ENCODE peak calls at places on chromosomes 12 and 14, in eight cellular contexts. D is MM.1S, B is fibroblast of lung, M is hepatocyte, C is keratinocyte, Q is mammary epithelial cell, N is HCT116, F is K562. K is an unnamed sample. For H3K9me3, the result is how much of the 10 kb centered on the place peaks cover.

GRCh38 chr14:97280526-97280925 is 483.3 kb downstream of the VRK1 start:
- DNase-seq in N (no peak), F (no peak), C (no peak), B (peak), Q (no peak), M (no peak), D (no peak), K (no peak)

GRCh38 chr14:97539884-97540283 is 742.7 kb downstream of the VRK1 start:
- DNase-seq in C (no peak), F (no peak), N (no peak), D (no peak), Q (no peak), B (no peak), M (no peak), K (no peak)

GRCh38 chr12:6532051-6532926 is 2.0 kb upstream of the GAPDH start:
- DNase-seq in M (peak), B (peak), C (peak), Q (peak), F (peak), N (peak), D (peak), K (peak)

GRCh38 chr12:49260165-49260564 is 4.7 kb upstream of the TUBA1C start:
- DNase-seq in F (no peak), N (no peak), M (no peak), Q (peak), B (peak), C (no peak), D (no peak), K (no peak)

GRCh38 chr14:57495409-57495808 is 1.8 kb upstream of the CCDC198 start:
- DNase-seq in D (no peak), M (no peak), Q (no peak), C (no peak), N (no peak), F (no peak), B (no peak), K (no peak)

GRCh38 chr14:83478741-83479140 is 1945.1 kb upstream of the SEL1L start:
- DNase-seq in N (no peak), C (no peak), B (peak), M (no peak), D (no peak), Q (no peak), F (no peak), K (no peak)

GRCh38 chr14:61099221-61099835 is 118.3 kb downstream of the SLC38A6 start:
- DNase-seq in F (no peak), N (no peak), D (no peak), M (no peak), Q (no peak), B (no peak), C (no peak), K (no peak)

GRCh38 chr12:18837025-18837424 is 99.1 kb downstream of the CAPZA3 start:
- DNase-seq in D (no peak), Q (no peak), F (no peak), B (peak), C (no peak), N (no peak), M (no peak), K (no peak)

GRCh38 chr12:80681-81190 is 14.2 kb downstream of the IQSEC3 start:
- DNase-seq in M (no peak), C (no peak), B (no peak), Q (no peak), F (no peak), D (no peak), N (no peak), K (no peak)

GRCh38 chr14:75267141-75267601 is 11.5 kb upstream of the FOS start:
- DNase-seq in M (peak), N (no peak), B (peak), Q (no peak), D (no peak), C (no peak), F (no peak), K (no peak)

GRCh38 chr12:114918535-114919233 is 234.7 kb upstream of the TBX3 start:
- DNase-seq in N (no peak), C (no peak), B (peak), M (peak), F (no peak), Q (peak), D (no peak), K (no peak)

GRCh38 chr12:49897276-49897675 is 6.4 kb downstream of the FAIM2 start:
- DNase-seq in M (no peak), F (no peak), B (peak), Q (no peak), N (no peak), D (no peak), C (no peak), K (no peak)

GRCh38 chr12:115771601-115772000 is 505.9 kb downstream of the MED13L start:
- DNase-seq in B (no peak), N (no peak), C (no peak), D (no peak), Q (no peak), F (no peak), M (no peak), K (no peak)

GRCh38 chr14:24938593-24938992 is 111.4 kb downstream of the STXBP6 start:
- DNase-seq in M (no peak), N (no peak), F (no peak), B (peak), C (no peak), D (no peak), Q (no peak), K (peak)

GRCh38 chr12:120971299-120972180 is 6.8 kb upstream of the HNF1A start:
- DNase-seq in F (peak), Q (peak), B (peak), M (peak), D (peak), C (peak), N (peak), K (peak)

GRCh38 chr12:124093297-124093696 is 120.3 kb downstream of the ZNF664 start:
- DNase-seq in B (no peak), F (no peak), C (no peak), N (no peak), M (no peak), Q (no peak), D (no peak), K (no peak)

GRCh38 chr12:58765076-58765475 is 155.2 kb downstream of the LRIG3 start:
- DNase-seq in N (no peak), M (no peak), F (no peak), B (no peak), D (no peak), Q (no peak), C (no peak), K (no peak)

GRCh38 chr14:62655161-62655560 is 390.1 kb downstream of the KCNH5 start:
- DNase-seq in N (no peak), F (no peak), C (no peak), Q (no peak), B (peak), D (no peak), M (peak), K (peak)

GRCh38 chr12:1836854-1837411 is 16.6 kb downstream of the LRTM2 start:
- DNase-seq in B (no peak), N (no peak), D (no peak), Q (no peak), C (no peak), F (no peak), M (no peak), K (peak)

GRCh38 chr12:103517161-103517560 is 21.4 kb upstream of the C12orf42 start:
- DNase-seq in N (no peak), F (no peak), C (no peak), Q (no peak), B (no peak), M (no peak), D (no peak), K (no peak)

GRCh38 chr12:67472551-67472950 is 176.0 kb upstream of the DYRK2 start:
- DNase-seq in D (no peak), B (no peak), M (peak), F (no peak), C (no peak), Q (no peak), N (no peak), K (peak)

GRCh38 chr12:106919910-106920544 is 35.7 kb upstream of the TMEM263 start:
- DNase-seq in Q (no peak), C (no peak), D (peak), B (peak), N (peak), F (peak), M (peak), K (peak)

GRCh38 chr12:645563-646071 is 17.6 kb downstream of the NINJ2 start:
- DNase-seq in B (peak), N (no peak), D (no peak), F (no peak), M (no peak), C (no peak), Q (peak), K (no peak)

GRCh38 chr12:124898200-124898950 is 16.1 kb downstream of the UBC start:
- DNase-seq in Q (peak), N (no peak), F (peak), C (no peak), D (peak), M (no peak), B (peak), K (peak)

GRCh38 chr12:108833757-108834472 is 23.5 kb downstream of the SSH1 start:
- DNase-seq in Q (peak), B (peak), F (no peak), N (no peak), D (no peak), C (no peak), M (no peak), K (no peak)

GRCh38 chr12:119468286-119468685 is 125.3 kb upstream of the TMEM233 start:
- DNase-seq in C (no peak), B (no peak), M (no peak), N (no peak), Q (no peak), D (no peak), F (no peak), K (no peak)

GRCh38 chr14:89869606-89870005 is 84.9 kb downstream of the EFCAB11 start:
- DNase-seq in N (no peak), B (no peak), C (no peak), Q (no peak), D (no peak), M (no peak), F (no peak), K (no peak)

GRCh38 chr14:60905930-60906329 is 74.9 kb downstream of the TRMT5 start:
- DNase-seq in B (peak), Q (no peak), N (no peak), C (no peak), F (no peak), M (no peak), D (no peak), K (no peak)

GRCh38 chr12:25054783-25055144 is 105.9 kb upstream of the BCAT1 start:
- DNase-seq in C (peak), N (no peak), Q (peak), B (peak), M (no peak), F (no peak), D (no peak), K (no peak)

GRCh38 chr14:68939893-68940613 is 39.0 kb downstream of the ACTN1 start:
- DNase-seq in M (peak), F (no peak), C (no peak), B (peak), Q (peak), N (no peak), D (no peak), K (peak)

GRCh38 chr12:68119724-68120211 is 39.8 kb downstream of the IFNG start:
- DNase-seq in Q (peak), B (peak), D (peak), M (no peak), N (no peak), C (no peak), F (no peak), K (no peak)

GRCh38 chr12:109591041-109591440 is 17.4 kb downstream of the MVK start:
- DNase-seq in D (no peak), B (no peak), C (no peak), F (no peak), N (no peak), M (no peak), Q (no peak), K (no peak)

GRCh38 chr12:109773384-109774011 is 59.7 kb downstream of the TRPV4 start:
- DNase-seq in N (no peak), M (no peak), Q (peak), D (peak), B (no peak), C (no peak), F (no peak), K (no peak)

GRCh38 chr14:57502581-57503254 is 9.1 kb upstream of the CCDC198 start:
- DNase-seq in F (no peak), N (no peak), Q (no peak), D (no peak), C (no peak), M (peak), B (peak), K (no peak)

GRCh38 chr14:82667006-82667405 is 1133.4 kb upstream of the SEL1L start:
- DNase-seq in Q (no peak), N (no peak), D (no peak), M (no peak), C (no peak), F (no peak), B (no peak), K (no peak)

GRCh38 chr12:6059221-6059620 is 65.2 kb downstream of the VWF start:
- DNase-seq in N (no peak), B (no peak), M (no peak), Q (no peak), D (no peak), C (no peak), F (no peak), K (no peak)

GRCh38 chr12:111404362-111405148 is 1.2 kb upstream of the SH2B3 start:
- DNase-seq in F (peak), D (no peak), C (no peak), N (no peak), B (peak), M (peak), Q (no peak), K (peak)

GRCh38 chr12:96635844-96636243 is 146.5 kb downstream of the CFAP54 start:
- DNase-seq in D (no peak), C (no peak), B (no peak), M (no peak), F (no peak), N (no peak), Q (peak), K (no peak)

DNA sequence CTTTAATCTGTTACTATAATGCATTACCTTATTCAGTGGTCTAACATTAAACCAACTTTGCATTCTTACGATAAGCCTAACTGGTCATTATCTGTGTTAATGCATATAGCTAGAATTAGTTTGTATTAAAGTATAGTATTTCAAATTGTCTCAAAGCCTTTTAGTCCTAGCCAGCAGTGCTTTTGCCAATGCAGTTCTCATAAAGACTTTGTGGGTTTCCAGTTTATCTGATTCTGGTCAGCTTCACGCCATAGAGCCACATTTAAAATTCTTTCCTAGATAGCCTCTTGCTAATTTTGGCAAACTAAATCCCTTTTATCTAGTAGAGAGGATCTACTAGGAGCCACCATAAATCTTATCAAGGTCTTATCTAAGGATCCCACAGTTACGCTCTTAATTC is 78.9 kb upstream of the VASH1 start:
- DNase-seq in B (no peak), M (no peak), Q (no peak), C (no peak), N (no peak), D (no peak), F (no peak), K (no peak)
- H3K9me3 ChIP-seq in B (under half), M (under half), Q (under half), C (under half), N (under half), D (under half), F (under half), K (under half)

DNA sequence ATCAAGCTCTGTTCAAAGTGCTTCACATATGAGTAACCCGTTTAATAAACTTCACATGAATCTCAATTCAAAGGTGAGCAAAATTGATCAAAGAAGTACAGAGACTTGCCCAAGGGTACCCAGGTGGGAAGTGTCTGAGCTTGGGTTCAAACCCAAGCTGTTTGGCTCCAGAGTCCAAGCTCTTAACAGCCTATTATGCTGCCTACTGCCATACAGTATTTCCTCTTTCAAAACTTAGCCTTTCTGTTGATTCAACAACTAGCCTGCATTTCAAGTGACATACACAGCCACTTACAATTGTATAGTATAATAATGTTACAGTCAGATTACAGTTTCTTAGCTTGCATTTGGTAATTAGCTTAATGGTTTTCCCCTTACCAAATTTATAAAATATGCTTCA is 29.7 kb downstream of the FRMD6 start:
- DNase-seq in B (no peak), N (no peak), C (no peak), D (no peak), M (no peak), F (no peak), Q (no peak), K (no peak)
- H2AFZ ChIP-seq in B (no peak), N (no peak), C (no peak), D (no peak), M (no peak), F (no peak), Q (no peak), K (no peak)

GRCh38 chr12:132171968-132172521 is 27.8 kb downstream of the NOC4L start:
- DNase-seq in B (no peak), Q (no peak), N (no peak), M (no peak), D (no peak), F (no peak), C (no peak), K (no peak)

GRCh38 chr12:132174015-132174660 is 29.9 kb downstream of the NOC4L start:
- DNase-seq in C (no peak), D (no peak), F (no peak), N (no peak), M (no peak), B (no peak), Q (no peak), K (no peak)

GRCh38 chr12:132173135-132174014 is 29.1 kb downstream of the NOC4L start:
- DNase-seq in C (no peak), F (no peak), M (no peak), N (no peak), D (peak), Q (no peak), B (no peak), K (no peak)

GRCh38 chr12:132171293-132171967 is 27.2 kb downstream of the NOC4L start:
- DNase-seq in N (no peak), F (no peak), Q (no peak), C (no peak), D (no peak), B (no peak), M (no peak), K (no peak)

GRCh38 chr12:132172619-132173018 is 28.4 kb downstream of the NOC4L start:
- DNase-seq in B (no peak), F (no peak), Q (no peak), C (no peak), N (no peak), M (no peak), D (no peak), K (no peak)
- TF ChIP-seq EZH2 in B (no peak), F (no peak), Q (no peak), C (no peak), N (no peak), M (no peak), D (no peak), K (no peak)

DNA sequence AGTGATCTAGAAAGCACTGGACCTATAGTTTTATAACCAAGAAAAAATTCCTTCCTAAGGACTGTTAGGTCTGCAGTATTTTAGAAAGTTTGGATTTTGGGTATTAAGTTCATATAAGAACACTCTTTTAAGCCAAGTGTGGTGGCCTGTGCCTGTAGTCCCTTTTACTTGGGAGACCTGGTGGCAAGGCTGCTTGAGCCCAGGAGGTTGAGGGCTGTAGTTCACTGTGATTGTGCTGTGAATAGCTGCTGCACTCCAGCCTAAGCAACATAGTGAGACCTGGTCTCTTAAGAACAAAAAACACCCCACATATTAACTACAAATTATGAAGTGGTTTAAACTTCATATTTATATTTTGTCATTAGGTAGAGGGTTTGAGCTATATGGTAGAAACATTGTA is 9.7 kb downstream of the DNM1L start:
- DNase-seq in C (no peak), Q (no peak), D (no peak), B (no peak), M (no peak), F (no peak), N (no peak), K (no peak)
- H3K9me3 ChIP-seq in C (under half), Q (under half), D (under half), B (under half), M (under half), F (under half), N (under half), K (under half)

GRCh38 chr14:64195194-64195593 is 99.0 kb downstream of the ESR2 start:
- DNase-seq in M (no peak), D (peak), Q (no peak), C (no peak), N (no peak), B (no peak), F (no peak), K (no peak)
- H2AFZ ChIP-seq in M (no peak), D (no peak), Q (no peak), C (no peak), N (no peak), B (no peak), F (peak), K (no peak)

DNA sequence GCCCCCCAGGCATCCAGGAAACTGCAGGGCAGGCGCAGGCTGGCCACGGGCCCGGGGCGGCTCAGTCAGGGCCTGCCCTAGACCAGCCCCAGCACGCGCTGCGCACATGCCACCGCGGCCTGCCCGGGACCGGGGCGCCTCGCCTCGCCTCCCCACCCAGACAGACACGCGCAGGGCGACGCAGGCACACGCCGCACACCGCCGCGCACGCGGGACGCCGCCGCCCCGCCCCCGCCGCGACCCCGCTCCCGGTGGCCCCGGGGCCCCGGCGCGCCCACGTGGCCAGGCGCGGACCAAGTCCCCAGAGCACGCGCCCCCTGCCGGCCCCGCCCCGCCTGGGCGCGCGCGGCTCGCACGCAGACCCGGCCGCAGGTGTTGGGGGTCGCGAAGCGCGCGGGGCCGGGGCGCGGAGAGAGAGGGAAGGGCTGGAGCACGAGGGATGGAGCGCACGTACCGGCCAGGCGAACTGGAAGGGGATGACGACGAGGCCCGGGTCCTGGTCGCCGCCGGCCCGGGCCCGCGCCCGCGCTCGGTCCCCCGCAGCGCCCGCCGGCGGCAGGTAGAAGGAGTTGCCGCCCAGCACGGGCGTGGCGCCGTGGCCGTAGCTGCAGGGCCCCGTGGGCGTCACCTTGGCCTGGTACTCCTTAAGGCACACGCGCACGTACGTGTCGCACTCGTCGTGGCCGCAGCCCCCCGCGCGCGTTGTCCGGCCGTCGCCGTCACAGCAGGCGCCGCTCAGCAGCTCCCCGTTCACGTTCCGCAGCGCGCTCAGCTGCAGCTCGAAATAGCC is 1.1 kb downstream of the JAG2 start:
- DNase-seq in N (no peak), D (no peak), F (peak), Q (peak), B (no peak), M (peak), C (no peak), K (peak)
- TF ChIP-seq EZH2 in N (no peak), D (no peak), F (no peak), Q (no peak), B (peak), M (no peak), C (no peak), K (peak)

DNA sequence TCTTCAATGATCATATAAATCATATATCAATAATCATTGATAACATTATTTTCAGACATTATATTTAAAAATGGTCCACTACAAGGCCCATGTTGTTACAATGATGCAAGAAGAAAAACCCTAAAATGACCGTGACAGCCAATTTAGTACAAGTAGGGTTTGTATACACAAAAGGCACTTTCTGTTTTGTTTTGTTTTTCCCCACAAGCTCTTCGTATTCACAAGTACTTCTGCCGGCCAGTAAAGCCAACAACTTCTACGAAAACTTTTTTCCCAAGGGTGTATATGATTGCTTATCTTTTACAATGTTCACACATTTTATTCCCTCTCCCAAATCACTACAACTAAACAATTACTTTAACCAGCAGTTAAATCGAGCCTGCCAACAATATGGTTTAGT is 9.6 kb downstream of the PTPRB start:
- DNase-seq in B (no peak), N (no peak), F (no peak), Q (no peak), C (no peak), M (no peak), D (peak), K (no peak)
- H3K9me3 ChIP-seq in B (under half), N (under half), F (under half), Q (under half), C (under half), M (under half), D (under half), K (under half)

K was measured in neural progenitor cell.